ENCODE peak calls at places on chromosomes 2 and 18, in ten cellular contexts. One of them, this sample, is unnamed.
A peak's percentile ranks its signal among the peaks of the same experiment; 100 is the strongest.

GRCh38 chr2:206802654-206803514 is 37.5 kb downstream of the FASTKD2 start:
- DNase-seq in C1 segment of cervical spinal cord: no peak
- DNase-seq in activated gamma-delta T cell treated with Interleukin-2 at 50 U/mL for 16 hours: no peak
- DNase-seq in activated T-cell treated with anti-CD3 and anti-CD28 coated beads for 4 hours: no peak
- DNase-seq in GF-D8: no peak
- DNase-seq in smooth muscle cell of the brain vasculature: no peak
- DNase-seq in NCI-H2107: no peak
- DNase-seq in head of caudate nucleus: no peak
- DNase-seq in cardiac fibroblast: no peak
- DNase-seq in MCF 10A: no peak
- DNase-seq in this sample: peak; percentile 80

GRCh38 chr2:5748941-5749731 is 57.0 kb downstream of the SOX11 start:
- DNase-seq in C1 segment of cervical spinal cord: peak; percentile 31
- DNase-seq in activated gamma-delta T cell treated with Interleukin-2 at 50 U/mL for 16 hours: no peak
- DNase-seq in activated T-cell treated with anti-CD3 and anti-CD28 coated beads for 4 hours: no peak
- DNase-seq in GF-D8: no peak
- DNase-seq in smooth muscle cell of the brain vasculature: no peak
- DNase-seq in NCI-H2107: no peak
- DNase-seq in head of caudate nucleus: peak; percentile 33
- DNase-seq in cardiac fibroblast: no peak
- DNase-seq in MCF 10A: no peak
- DNase-seq in this sample: no peak

GRCh38 chr2:190235101-190235500 is 84.5 kb downstream of the HIBCH start:
- DNase-seq in C1 segment of cervical spinal cord: no peak
- DNase-seq in activated gamma-delta T cell treated with Interleukin-2 at 50 U/mL for 16 hours: no peak
- DNase-seq in activated T-cell treated with anti-CD3 and anti-CD28 coated beads for 4 hours: no peak
- DNase-seq in GF-D8: no peak
- DNase-seq in smooth muscle cell of the brain vasculature: no peak
- DNase-seq in NCI-H2107: no peak
- DNase-seq in head of caudate nucleus: no peak
- DNase-seq in cardiac fibroblast: no peak
- DNase-seq in MCF 10A: no peak
- DNase-seq in this sample: no peak

GRCh38 chr2:74441690-74442482 is at the start of gene RTKN:
- DNase-seq in C1 segment of cervical spinal cord: no peak
- DNase-seq in activated gamma-delta T cell treated with Interleukin-2 at 50 U/mL for 16 hours: peak; percentile 21
- DNase-seq in activated T-cell treated with anti-CD3 and anti-CD28 coated beads for 4 hours: no peak
- DNase-seq in GF-D8: no peak
- DNase-seq in smooth muscle cell of the brain vasculature: no peak
- DNase-seq in NCI-H2107: no peak
- DNase-seq in head of caudate nucleus: no peak
- DNase-seq in cardiac fibroblast: peak; percentile 17
- DNase-seq in MCF 10A: peak; percentile 82
- DNase-seq in this sample: peak; percentile 40

GRCh38 chr2:133854603-133855200 is 286.4 kb upstream of the NCKAP5 start:
- DNase-seq in C1 segment of cervical spinal cord: no peak
- DNase-seq in activated gamma-delta T cell treated with Interleukin-2 at 50 U/mL for 16 hours: no peak
- DNase-seq in activated T-cell treated with anti-CD3 and anti-CD28 coated beads for 4 hours: no peak
- DNase-seq in GF-D8: no peak
- DNase-seq in smooth muscle cell of the brain vasculature: no peak
- DNase-seq in NCI-H2107: no peak
- DNase-seq in head of caudate nucleus: no peak
- DNase-seq in cardiac fibroblast: no peak
- DNase-seq in MCF 10A: no peak
- DNase-seq in this sample: no peak

GRCh38 chr18:59229191-59229590 is 9.2 kb downstream of the GRP start:
- DNase-seq in C1 segment of cervical spinal cord: no peak
- DNase-seq in activated gamma-delta T cell treated with Interleukin-2 at 50 U/mL for 16 hours: no peak
- DNase-seq in activated T-cell treated with anti-CD3 and anti-CD28 coated beads for 4 hours: no peak
- DNase-seq in GF-D8: no peak
- DNase-seq in smooth muscle cell of the brain vasculature: no peak
- DNase-seq in NCI-H2107: no peak
- DNase-seq in head of caudate nucleus: no peak
- DNase-seq in cardiac fibroblast: no peak
- DNase-seq in MCF 10A: no peak
- DNase-seq in this sample: no peak

GRCh38 chr2:17915811-17916523 is 37.5 kb downstream of the KCNS3 start:
- DNase-seq in C1 segment of cervical spinal cord: no peak
- DNase-seq in activated gamma-delta T cell treated with Interleukin-2 at 50 U/mL for 16 hours: no peak
- DNase-seq in activated T-cell treated with anti-CD3 and anti-CD28 coated beads for 4 hours: no peak
- DNase-seq in GF-D8: no peak
- DNase-seq in smooth muscle cell of the brain vasculature: no peak
- DNase-seq in NCI-H2107: no peak
- DNase-seq in head of caudate nucleus: no peak
- DNase-seq in cardiac fibroblast: no peak
- DNase-seq in MCF 10A: no peak
- DNase-seq in this sample: no peak

GRCh38 chr2:63056309-63057065 is 5.9 kb downstream of the OTX1 start:
- DNase-seq in C1 segment of cervical spinal cord: no peak
- DNase-seq in activated gamma-delta T cell treated with Interleukin-2 at 50 U/mL for 16 hours: no peak
- DNase-seq in activated T-cell treated with anti-CD3 and anti-CD28 coated beads for 4 hours: no peak
- DNase-seq in GF-D8: no peak
- DNase-seq in smooth muscle cell of the brain vasculature: no peak
- DNase-seq in NCI-H2107: no peak
- DNase-seq in head of caudate nucleus: no peak
- DNase-seq in cardiac fibroblast: no peak
- DNase-seq in MCF 10A: no peak
- DNase-seq in this sample: no peak

GRCh38 chr2:46229134-46230063 is 67.8 kb upstream of the EPAS1 start:
- DNase-seq in C1 segment of cervical spinal cord: no peak
- DNase-seq in activated gamma-delta T cell treated with Interleukin-2 at 50 U/mL for 16 hours: peak; percentile 15
- DNase-seq in activated T-cell treated with anti-CD3 and anti-CD28 coated beads for 4 hours: no peak
- DNase-seq in GF-D8: no peak
- DNase-seq in smooth muscle cell of the brain vasculature: peak; percentile 54
- DNase-seq in NCI-H2107: peak; percentile 10
- DNase-seq in head of caudate nucleus: no peak
- DNase-seq in cardiac fibroblast: no peak
- DNase-seq in MCF 10A: no peak
- DNase-seq in this sample: no peak

GRCh38 chr18:69752737-69753380 is 194.8 kb downstream of the CD226 start:
- DNase-seq in C1 segment of cervical spinal cord: no peak
- DNase-seq in activated gamma-delta T cell treated with Interleukin-2 at 50 U/mL for 16 hours: no peak
- DNase-seq in activated T-cell treated with anti-CD3 and anti-CD28 coated beads for 4 hours: no peak
- DNase-seq in GF-D8: no peak
- DNase-seq in smooth muscle cell of the brain vasculature: no peak
- DNase-seq in NCI-H2107: no peak
- DNase-seq in head of caudate nucleus: no peak
- DNase-seq in cardiac fibroblast: no peak
- DNase-seq in MCF 10A: no peak
- DNase-seq in this sample: no peak

GRCh38 chr2:118882693-118883336 is 35.4 kb upstream of the EN1 start:
- DNase-seq in C1 segment of cervical spinal cord: peak; percentile 11
- DNase-seq in activated gamma-delta T cell treated with Interleukin-2 at 50 U/mL for 16 hours: peak; percentile 49
- DNase-seq in activated T-cell treated with anti-CD3 and anti-CD28 coated beads for 4 hours: peak; percentile 48
- DNase-seq in GF-D8: peak; percentile 26
- DNase-seq in smooth muscle cell of the brain vasculature: no peak
- DNase-seq in NCI-H2107: peak; percentile 20
- DNase-seq in head of caudate nucleus: peak; percentile 78
- DNase-seq in cardiac fibroblast: peak; percentile 58
- DNase-seq in MCF 10A: peak; percentile 74
- DNase-seq in this sample: peak; percentile 63

GRCh38 chr2:15681089-15681885 is 89.6 kb downstream of the DDX1 start:
- DNase-seq in C1 segment of cervical spinal cord: no peak
- DNase-seq in activated gamma-delta T cell treated with Interleukin-2 at 50 U/mL for 16 hours: no peak
- DNase-seq in activated T-cell treated with anti-CD3 and anti-CD28 coated beads for 4 hours: no peak
- DNase-seq in GF-D8: no peak
- DNase-seq in smooth muscle cell of the brain vasculature: no peak
- DNase-seq in NCI-H2107: no peak
- DNase-seq in head of caudate nucleus: no peak
- DNase-seq in cardiac fibroblast: no peak
- DNase-seq in MCF 10A: no peak
- DNase-seq in this sample: no peak

GRCh38 chr2:203819434-203820133 is 48.0 kb upstream of the CTLA4 start:
- DNase-seq in C1 segment of cervical spinal cord: no peak
- DNase-seq in activated gamma-delta T cell treated with Interleukin-2 at 50 U/mL for 16 hours: no peak
- DNase-seq in activated T-cell treated with anti-CD3 and anti-CD28 coated beads for 4 hours: no peak
- DNase-seq in GF-D8: no peak
- DNase-seq in smooth muscle cell of the brain vasculature: no peak
- DNase-seq in NCI-H2107: no peak
- DNase-seq in head of caudate nucleus: no peak
- DNase-seq in cardiac fibroblast: no peak
- DNase-seq in MCF 10A: no peak
- DNase-seq in this sample: no peak

GRCh38 chr2:237998530-237998929 is 31.7 kb downstream of the UBE2F start:
- DNase-seq in C1 segment of cervical spinal cord: no peak
- DNase-seq in activated gamma-delta T cell treated with Interleukin-2 at 50 U/mL for 16 hours: no peak
- DNase-seq in activated T-cell treated with anti-CD3 and anti-CD28 coated beads for 4 hours: no peak
- DNase-seq in GF-D8: peak; percentile 62
- DNase-seq in smooth muscle cell of the brain vasculature: no peak
- DNase-seq in NCI-H2107: no peak
- DNase-seq in head of caudate nucleus: no peak
- DNase-seq in cardiac fibroblast: peak; percentile 84
- DNase-seq in MCF 10A: peak; percentile 21
- DNase-seq in this sample: no peak

GRCh38 chr2:205473791-205474190 is 208.5 kb upstream of the NRP2 start:
- DNase-seq in C1 segment of cervical spinal cord: no peak
- DNase-seq in activated gamma-delta T cell treated with Interleukin-2 at 50 U/mL for 16 hours: no peak
- DNase-seq in activated T-cell treated with anti-CD3 and anti-CD28 coated beads for 4 hours: no peak
- DNase-seq in GF-D8: no peak
- DNase-seq in smooth muscle cell of the brain vasculature: no peak
- DNase-seq in NCI-H2107: no peak
- DNase-seq in head of caudate nucleus: no peak
- DNase-seq in cardiac fibroblast: no peak
- DNase-seq in MCF 10A: no peak
- DNase-seq in this sample: no peak

GRCh38 chr18:60910534-60910933 is 422.7 kb upstream of the CDH20 start:
- DNase-seq in C1 segment of cervical spinal cord: no peak
- DNase-seq in activated gamma-delta T cell treated with Interleukin-2 at 50 U/mL for 16 hours: no peak
- DNase-seq in activated T-cell treated with anti-CD3 and anti-CD28 coated beads for 4 hours: no peak
- DNase-seq in GF-D8: no peak
- DNase-seq in smooth muscle cell of the brain vasculature: peak; percentile 35
- DNase-seq in NCI-H2107: no peak
- DNase-seq in head of caudate nucleus: no peak
- DNase-seq in cardiac fibroblast: peak; percentile 38
- DNase-seq in MCF 10A: peak; percentile 17
- DNase-seq in this sample: no peak

GRCh38 chr2:176745543-176746331 is 466.9 kb upstream of the HNRNPA3 start:
- DNase-seq in C1 segment of cervical spinal cord: no peak
- DNase-seq in activated gamma-delta T cell treated with Interleukin-2 at 50 U/mL for 16 hours: no peak
- DNase-seq in activated T-cell treated with anti-CD3 and anti-CD28 coated beads for 4 hours: no peak
- DNase-seq in GF-D8: no peak
- DNase-seq in smooth muscle cell of the brain vasculature: no peak
- DNase-seq in NCI-H2107: no peak
- DNase-seq in head of caudate nucleus: no peak
- DNase-seq in cardiac fibroblast: no peak
- DNase-seq in MCF 10A: no peak
- DNase-seq in this sample: no peak

GRCh38 chr2:197628043-197628500 is 47.3 kb downstream of the RFTN2 start:
- DNase-seq in C1 segment of cervical spinal cord: peak; percentile 47
- DNase-seq in activated gamma-delta T cell treated with Interleukin-2 at 50 U/mL for 16 hours: no peak
- DNase-seq in activated T-cell treated with anti-CD3 and anti-CD28 coated beads for 4 hours: no peak
- DNase-seq in GF-D8: no peak
- DNase-seq in smooth muscle cell of the brain vasculature: no peak
- DNase-seq in NCI-H2107: no peak
- DNase-seq in head of caudate nucleus: peak; percentile 65
- DNase-seq in cardiac fibroblast: peak; percentile 11
- DNase-seq in MCF 10A: no peak
- DNase-seq in this sample: peak; percentile 59

GRCh38 chr2:141015339-141016047 is 1115.3 kb downstream of the LRP1B start:
- DNase-seq in C1 segment of cervical spinal cord: no peak
- DNase-seq in activated gamma-delta T cell treated with Interleukin-2 at 50 U/mL for 16 hours: no peak
- DNase-seq in activated T-cell treated with anti-CD3 and anti-CD28 coated beads for 4 hours: no peak
- DNase-seq in GF-D8: no peak
- DNase-seq in smooth muscle cell of the brain vasculature: peak; percentile 76
- DNase-seq in NCI-H2107: no peak
- DNase-seq in head of caudate nucleus: peak; percentile 60
- DNase-seq in cardiac fibroblast: peak; percentile 11
- DNase-seq in MCF 10A: no peak
- DNase-seq in this sample: peak; percentile 51

GRCh38 chr2:54520687-54521086 is 64.6 kb downstream of the SPTBN1 start:
- DNase-seq in C1 segment of cervical spinal cord: no peak
- DNase-seq in activated gamma-delta T cell treated with Interleukin-2 at 50 U/mL for 16 hours: no peak
- DNase-seq in activated T-cell treated with anti-CD3 and anti-CD28 coated beads for 4 hours: no peak
- DNase-seq in GF-D8: no peak
- DNase-seq in smooth muscle cell of the brain vasculature: no peak
- DNase-seq in NCI-H2107: no peak
- DNase-seq in head of caudate nucleus: no peak
- DNase-seq in cardiac fibroblast: peak; percentile 73
- DNase-seq in MCF 10A: peak; percentile 52
- DNase-seq in this sample: no peak

GRCh38 chr2:203534486-203535077 is 519 bp downstream of the RAPH1 start:
- DNase-seq in C1 segment of cervical spinal cord: peak; percentile 45
- DNase-seq in activated gamma-delta T cell treated with Interleukin-2 at 50 U/mL for 16 hours: peak; percentile 14
- DNase-seq in activated T-cell treated with anti-CD3 and anti-CD28 coated beads for 4 hours: peak; percentile 10
- DNase-seq in GF-D8: no peak
- DNase-seq in smooth muscle cell of the brain vasculature: no peak
- DNase-seq in NCI-H2107: no peak
- DNase-seq in head of caudate nucleus: no peak
- DNase-seq in cardiac fibroblast: no peak
- DNase-seq in MCF 10A: peak; percentile 29
- DNase-seq in this sample: no peak

GRCh38 chr2:189238903-189239302 is 59.3 kb upstream of the COL5A2 start:
- DNase-seq in C1 segment of cervical spinal cord: no peak
- DNase-seq in activated gamma-delta T cell treated with Interleukin-2 at 50 U/mL for 16 hours: no peak
- DNase-seq in activated T-cell treated with anti-CD3 and anti-CD28 coated beads for 4 hours: no peak
- DNase-seq in GF-D8: no peak
- DNase-seq in smooth muscle cell of the brain vasculature: no peak
- DNase-seq in NCI-H2107: no peak
- DNase-seq in head of caudate nucleus: no peak
- DNase-seq in cardiac fibroblast: no peak
- DNase-seq in MCF 10A: no peak
- DNase-seq in this sample: no peak

GRCh38 chr18:32298289-32298688 is 108.5 kb downstream of the MEP1B start:
- DNase-seq in C1 segment of cervical spinal cord: no peak
- DNase-seq in activated gamma-delta T cell treated with Interleukin-2 at 50 U/mL for 16 hours: no peak
- DNase-seq in activated T-cell treated with anti-CD3 and anti-CD28 coated beads for 4 hours: no peak
- DNase-seq in GF-D8: no peak
- DNase-seq in smooth muscle cell of the brain vasculature: no peak
- DNase-seq in NCI-H2107: no peak
- DNase-seq in head of caudate nucleus: no peak
- DNase-seq in cardiac fibroblast: peak; percentile 56
- DNase-seq in MCF 10A: no peak
- DNase-seq in this sample: no peak